ENCODE peak calls at places on chromosome 14, in eight cellular contexts. J is SIG-M5; A is tibial artery; U is NCI-H2081; B is NCI-H526; O is GM03348; Q is smooth muscle cell of the brain vasculature; K is activated CD8-positive, alpha-beta memory T cell treated with anti-CD3 and anti-CD28 coated beads for 4 hours. D is an unnamed sample.

GRCh38 chr14:75084513-75084912 is 15.1 kb downstream of the ZC2HC1C start:
- DNase-seq in K (no peak), A (no peak), B (no peak), Q (no peak), O (no peak), U (no peak), J (no peak), D (no peak)

GRCh38 chr14:34234258-34234657 is 227.8 kb downstream of the SPTSSA start:
- DNase-seq in K (no peak), U (no peak), O (no peak), J (no peak), Q (no peak), A (no peak), B (no peak), D (no peak)

GRCh38 chr14:93648440-93649168 is 139.7 kb downstream of the PRIMA1 start:
- DNase-seq in U (no peak), Q (no peak), B (no peak), K (no peak), A (no peak), O (no peak), J (no peak), D (no peak)

GRCh38 chr14:42224053-42224888 is 617.6 kb downstream of the LRFN5 start:
- DNase-seq in A (peak), B (peak), O (peak), K (no peak), J (no peak), U (peak), Q (peak), D (peak)

GRCh38 chr14:100219126-100219785 is 19.7 kb upstream of the YY1 start:
- DNase-seq in O (no peak), J (no peak), A (no peak), Q (no peak), U (no peak), B (no peak), K (no peak), D (no peak)

GRCh38 chr14:21098892-21099595 is 589 bp upstream of the ZNF219 start:
- DNase-seq in B (no peak), U (no peak), A (no peak), J (no peak), O (no peak), Q (no peak), K (no peak), D (no peak)

GRCh38 chr14:41418851-41419250 is 187.8 kb upstream of the LRFN5 start:
- DNase-seq in J (no peak), A (no peak), U (no peak), K (no peak), B (no peak), O (no peak), Q (no peak), D (no peak)

GRCh38 chr14:82837611-82838140 is 1304.0 kb upstream of the SEL1L start:
- DNase-seq in U (no peak), B (no peak), K (no peak), J (no peak), O (no peak), A (no peak), Q (no peak), D (no peak)

GRCh38 chr14:75993567-75994041 is 8.0 kb downstream of the IFT43 start:
- DNase-seq in U (no peak), J (no peak), K (no peak), A (no peak), B (no peak), Q (no peak), O (no peak), D (no peak)

GRCh38 chr14:90658541-90658967 is 157.7 kb downstream of the TTC7B start:
- DNase-seq in K (no peak), O (peak), B (no peak), A (no peak), J (peak), U (no peak), Q (no peak), D (peak)

GRCh38 chr14:73463411-73463810 is 5.1 kb upstream of the NUMB start:
- DNase-seq in B (no peak), K (no peak), J (peak), A (peak), Q (no peak), O (peak), U (no peak), D (peak)

GRCh38 chr14:105072892-105073719 is 7.9 kb upstream of the GPR132 start:
- DNase-seq in J (no peak), O (no peak), A (no peak), Q (no peak), K (no peak), U (no peak), B (no peak), D (no peak)

GRCh38 chr14:39847191-39847590 is 415.0 kb upstream of the FBXO33 start:
- DNase-seq in Q (no peak), U (no peak), K (no peak), B (no peak), O (no peak), A (no peak), J (no peak), D (no peak)

GRCh38 chr14:105207460-105207901 is 26.4 kb upstream of the NUDT14 start:
- DNase-seq in J (no peak), K (no peak), Q (no peak), O (no peak), B (no peak), A (no peak), U (no peak), D (no peak)

GRCh38 chr14:53411110-53411509 is 258.0 kb upstream of the DDHD1 start:
- DNase-seq in U (no peak), J (no peak), A (no peak), Q (no peak), O (peak), B (no peak), K (no peak), D (peak)

GRCh38 chr14:64680013-64680674 is 24.1 kb upstream of the PLEKHG3 start:
- DNase-seq in Q (no peak), B (peak), O (peak), J (no peak), A (peak), K (no peak), U (no peak), D (peak)

GRCh38 chr14:84891414-84891813 is 638.5 kb upstream of the FLRT2 start:
- DNase-seq in U (no peak), A (no peak), J (no peak), O (no peak), K (no peak), B (no peak), Q (no peak), D (no peak)

GRCh38 chr14:103372552-103373304 is 12.5 kb upstream of the MARK3 start:
- DNase-seq in A (no peak), B (no peak), J (no peak), Q (peak), K (no peak), O (peak), U (no peak), D (peak)

D was measured in AG10803.